ENCODE peak calls at places on chromosomes 2 and 18, in five cellular contexts. H is heart left ventricle, M is colonic mucosa, K is uterus, A is endothelial cell of umbilical vein. C is an unnamed sample. For H3K36me3, the result is how much of the 10 kb centered on the place peaks cover.

GRCh38 chr18:36405611-36406010 is 108.1 kb downstream of the FHOD3 start:
- DNase-seq in H (no peak), M (no peak), K (no peak), A (no peak), C (no peak)

GRCh38 chr2:28557389-28558119 is 61.7 kb downstream of the PLB1 start:
- DNase-seq in H (no peak), M (no peak), K (no peak), A (no peak), C (no peak)

GRCh38 chr2:105950521-105951389 is 206.0 kb downstream of the NCK2 start:
- DNase-seq in H (no peak), M (no peak), K (no peak), A (peak), C (no peak)

GRCh38 chr18:77145364-77145901 is 12.8 kb upstream of the MBP start:
- DNase-seq in H (no peak), M (no peak), K (no peak), A (no peak), C (no peak)

GRCh38 chr18:56240405-56240804 is 398.0 kb downstream of the TXNL1 start:
- DNase-seq in H (no peak), M (no peak), K (no peak), A (no peak), C (no peak)

GRCh38 chr2:181239400-181239799 is 217.8 kb upstream of the ITGA4 start:
- DNase-seq in H (no peak), M (no peak), K (no peak), A (no peak), C (no peak)

GRCh38 chr2:1750935-1751767 is 6.8 kb upstream of the PXDN start:
- DNase-seq in H (peak), M (peak), K (peak), A (peak), C (no peak)

GRCh38 chr2:112343827-112344585 is 68.6 kb downstream of the ZC3H6 start:
- DNase-seq in H (no peak), M (no peak), K (no peak), A (no peak), C (no peak)

GRCh38 chr2:218799990-218800389 is 18.0 kb downstream of the CYP27A1 start:
- DNase-seq in H (no peak), M (no peak), K (no peak), A (no peak), C (no peak)

GRCh38 chr2:46674451-46674850 is 195.1 kb downstream of the TMEM247 start:
- DNase-seq in H (no peak), M (no peak), K (no peak), A (no peak), C (no peak)

GRCh38 chr2:219530048-219530963 is 13.3 kb downstream of the CHPF start:
- DNase-seq in H (peak), M (peak), K (peak), A (peak), C (no peak)

GRCh38 chr2:990970-991369 is 40.3 kb downstream of the SNTG2 start:
- DNase-seq in H (no peak), M (no peak), K (no peak), A (no peak), C (no peak)

GRCh38 chr2:160472839-160473251 is 20.8 kb downstream of the RBMS1 start:
- DNase-seq in H (no peak), M (no peak), K (no peak), A (no peak), C (no peak)

GRCh38 chr2:26672818-26673393 is 19.6 kb upstream of the KCNK3 start:
- DNase-seq in H (no peak), M (no peak), K (no peak), A (no peak), C (no peak)

GRCh38 chr2:140988597-140988996 is 1142.2 kb downstream of the LRP1B start:
- DNase-seq in H (no peak), M (no peak), K (no peak), A (peak), C (no peak)

GRCh38 chr2:222052934-222053367 is 245.8 kb downstream of the PAX3 start:
- DNase-seq in H (no peak), M (peak), K (no peak), A (no peak), C (no peak)

GRCh38 chr2:42614838-42615237 is 46.4 kb downstream of the MTA3 start:
- DNase-seq in H (no peak), M (no peak), K (no peak), A (no peak), C (no peak)

GRCh38 chr2:212328129-212328528 is 210.5 kb downstream of the ERBB4 start:
- DNase-seq in H (no peak), M (peak), K (no peak), A (no peak), C (no peak)

GRCh38 chr2:70385966-70386595 is 84.2 kb upstream of the FAM136A start:
- DNase-seq in H (no peak), M (no peak), K (no peak), A (no peak), C (no peak)

GRCh38 chr2:232890896-232891601 is 21.0 kb downstream of the SNORC start:
- DNase-seq in H (no peak), M (no peak), K (no peak), A (peak), C (peak)

GRCh38 chr2:82139979-82140611 is 1835.5 kb upstream of the LRRTM1 start:
- DNase-seq in H (no peak), M (peak), K (no peak), A (no peak), C (peak)

GRCh38 chr2:239148495-239149200 is 252.2 kb downstream of the HDAC4 start:
- DNase-seq in H (no peak), M (no peak), K (no peak), A (no peak), C (no peak)

GRCh38 chr2:127580167-127581049 is 44.9 kb downstream of the MYO7B start:
- DNase-seq in H (no peak), M (no peak), K (no peak), A (no peak), C (no peak)

GRCh38 chr2:179207047-179207446 is 57.6 kb downstream of the SESTD1 start:
- DNase-seq in H (no peak), M (no peak), K (no peak), A (no peak), C (no peak)

DNA sequence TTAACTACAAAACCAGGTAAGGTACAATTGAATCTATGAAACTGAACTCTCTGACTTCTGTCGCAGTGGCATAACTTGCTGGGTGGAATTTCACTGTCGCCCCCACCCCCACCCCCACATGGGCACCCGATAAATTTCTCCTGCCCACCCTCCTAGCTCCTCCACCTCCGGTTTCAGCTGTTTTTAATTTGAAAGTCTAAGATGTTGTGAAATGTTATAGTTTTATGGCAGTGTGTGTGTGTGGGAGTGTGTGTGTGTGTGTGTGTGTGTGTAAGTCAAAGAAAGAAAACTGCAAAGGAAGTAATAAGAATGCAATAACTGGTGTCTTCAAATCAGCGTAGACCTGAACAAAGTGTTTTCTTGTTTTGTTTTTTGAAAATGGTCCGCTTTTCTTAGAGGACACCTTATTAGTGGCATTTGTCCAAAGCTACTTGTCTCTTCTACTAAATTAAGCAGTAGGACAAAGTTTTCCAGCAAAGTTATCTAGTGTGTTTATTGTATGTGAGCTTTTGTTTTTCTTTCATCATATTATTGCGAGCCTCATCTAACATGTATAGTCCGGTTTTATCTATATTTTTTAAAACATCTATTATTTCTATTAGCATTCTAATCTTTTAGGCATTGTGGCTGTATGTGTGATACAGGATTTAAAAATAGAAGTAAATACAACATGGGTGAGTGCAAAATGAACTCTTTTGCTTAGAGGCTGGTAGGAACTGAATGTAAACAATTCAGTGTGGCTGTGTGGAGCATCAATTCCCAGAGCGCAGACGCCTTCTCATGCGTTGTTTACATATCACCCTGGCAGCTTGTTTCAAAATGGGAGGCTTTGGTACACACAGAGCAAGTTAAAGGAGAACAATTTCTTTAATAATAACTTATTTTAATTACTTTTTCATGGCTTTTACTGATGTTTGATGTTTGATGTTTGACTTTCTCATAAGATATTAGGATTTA is 610 bp downstream of the DTNA start:
- DNase-seq in H (no peak), M (no peak), K (peak), A (no peak), C (no peak)
- H3K4me3 ChIP-seq in H (no peak), M (no peak), K (peak), A (no peak), C (peak)

GRCh38 chr2:37809931-37810570 is 115.0 kb upstream of the RMDN2 start:
- DNase-seq in H (no peak), M (no peak), K (no peak), A (peak), C (no peak)

GRCh38 chr2:37816036-37816435 is 109.1 kb upstream of the RMDN2 start:
- DNase-seq in H (no peak), M (no peak), K (no peak), A (no peak), C (no peak)

GRCh38 chr2:37809525-37809924 is 115.6 kb upstream of the RMDN2 start:
- DNase-seq in H (peak), M (no peak), K (peak), A (peak), C (no peak)

GRCh38 chr2:37812941-37813730 is 112.0 kb upstream of the RMDN2 start:
- DNase-seq in H (no peak), M (no peak), K (no peak), A (no peak), C (no peak)

GRCh38 chr2:37812414-37812813 is 112.7 kb upstream of the RMDN2 start:
- DNase-seq in H (no peak), M (no peak), K (no peak), A (no peak), C (no peak)
- TF ChIP-seq CTCF in H (peak), M (no peak), K (no peak), A (no peak), C (no peak)

GRCh38 chr2:117958186-117958585 is 55.7 kb downstream of the CCDC93 start:
- DNase-seq in H (no peak), M (peak), K (no peak), A (peak), C (peak)

GRCh38 chr2:117956036-117956791 is 57.7 kb downstream of the CCDC93 start:
- DNase-seq in H (no peak), M (no peak), K (no peak), A (no peak), C (no peak)

GRCh38 chr2:117960231-117960630 is 53.6 kb downstream of the CCDC93 start:
- DNase-seq in H (no peak), M (peak), K (no peak), A (peak), C (no peak)

GRCh38 chr2:117961201-117961600 is 52.7 kb downstream of the CCDC93 start:
- DNase-seq in H (no peak), M (no peak), K (no peak), A (peak), C (no peak)

DNA sequence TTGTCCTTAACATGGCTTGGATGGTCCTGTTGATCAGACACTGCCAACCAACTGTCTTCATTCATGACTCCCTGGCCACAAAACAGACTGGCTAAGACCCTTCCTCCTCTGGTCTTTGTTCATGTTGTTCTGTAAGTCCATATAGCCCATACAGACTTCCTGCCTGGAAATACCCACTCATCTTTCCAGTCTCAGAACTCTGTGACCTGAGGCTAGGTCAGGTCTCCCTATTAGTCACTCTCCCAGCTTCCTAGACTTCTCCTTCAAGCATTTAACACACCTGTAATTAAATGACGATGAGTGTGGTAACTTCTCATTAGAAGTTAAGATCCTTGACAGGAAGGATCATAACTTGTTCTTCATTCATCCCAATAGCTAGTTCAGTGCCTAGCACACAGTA is 56.3 kb downstream of the CCDC93 start:
- DNase-seq in H (no peak), M (no peak), K (no peak), A (peak), C (no peak)
- H3K36me3 ChIP-seq in H (half or more), M (under half), K (under half), A (under half), C (under half)

GRCh38 chr18:44682871-44683221 is 2.2 kb downstream of the SETBP1 start:
- DNase-seq in H (no peak), M (no peak), K (peak), A (no peak), C (no peak)

GRCh38 chr18:44682181-44682870 is 1.6 kb downstream of the SETBP1 start:
- DNase-seq in H (peak), M (peak), K (peak), A (no peak), C (no peak)

GRCh38 chr18:44681039-44681595 is 429 bp downstream of the SETBP1 start:
- DNase-seq in H (no peak), M (no peak), K (peak), A (no peak), C (no peak)

GRCh38 chr18:44680271-44681038 is at the start of gene SETBP1:
- DNase-seq in H (peak), M (peak), K (peak), A (peak), C (no peak)

DNA sequence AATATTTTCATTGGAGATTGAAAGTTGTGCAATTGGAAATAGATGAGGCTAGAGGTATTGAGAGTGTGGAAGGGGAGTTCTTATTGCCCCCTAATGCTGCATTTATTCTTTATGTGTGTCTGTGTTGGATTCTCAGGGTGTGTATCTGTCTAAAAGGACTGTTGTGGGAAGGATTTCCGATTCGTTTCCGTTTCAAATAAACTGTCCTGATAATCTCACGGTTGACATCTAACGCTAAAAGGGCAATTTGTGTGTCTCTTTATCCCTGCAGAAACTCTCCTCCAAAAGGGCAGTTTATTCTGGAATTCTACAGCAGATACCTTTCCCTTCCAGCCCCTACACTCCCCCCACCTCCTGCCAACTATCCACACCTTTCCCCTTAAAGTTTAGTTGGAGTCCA is 923 bp downstream of the SETBP1 start:
- DNase-seq in H (no peak), M (no peak), K (no peak), A (peak), C (no peak)
- H3K4me3 ChIP-seq in H (no peak), M (peak), K (peak), A (no peak), C (peak)

GRCh38 chr2:166384774-166385173 is 9.0 kb upstream of the SCN9A start:
- DNase-seq in H (no peak), M (no peak), K (no peak), A (peak), C (no peak)
- TF ChIP-seq CTCF in H (peak), M (peak), K (peak), A (peak), C (peak)

DNA sequence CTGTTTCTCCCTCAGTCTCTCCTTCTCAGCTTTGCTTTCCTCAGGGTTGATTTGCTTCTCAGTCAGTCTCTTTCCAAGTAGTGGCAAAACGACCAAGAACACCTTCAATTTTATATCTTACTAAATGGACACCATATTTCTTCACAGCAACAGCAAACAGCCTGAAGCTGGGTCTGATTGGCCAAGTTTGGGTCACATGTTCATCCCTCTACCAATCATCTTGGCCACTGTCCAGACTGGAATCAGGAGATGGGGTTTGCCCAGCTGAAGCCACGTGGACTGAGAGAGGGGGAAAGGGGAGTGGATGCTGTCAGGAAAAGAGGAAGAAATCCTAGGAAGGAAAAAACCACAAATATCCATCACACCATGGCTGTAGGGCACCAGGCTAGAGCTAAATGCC is 42.0 kb upstream of the ACMSD start:
- DNase-seq in H (no peak), M (no peak), K (no peak), A (no peak), C (no peak)
- H3K36me3 ChIP-seq in H (under half), M (under half), K (under half), A (under half), C (under half)

DNA sequence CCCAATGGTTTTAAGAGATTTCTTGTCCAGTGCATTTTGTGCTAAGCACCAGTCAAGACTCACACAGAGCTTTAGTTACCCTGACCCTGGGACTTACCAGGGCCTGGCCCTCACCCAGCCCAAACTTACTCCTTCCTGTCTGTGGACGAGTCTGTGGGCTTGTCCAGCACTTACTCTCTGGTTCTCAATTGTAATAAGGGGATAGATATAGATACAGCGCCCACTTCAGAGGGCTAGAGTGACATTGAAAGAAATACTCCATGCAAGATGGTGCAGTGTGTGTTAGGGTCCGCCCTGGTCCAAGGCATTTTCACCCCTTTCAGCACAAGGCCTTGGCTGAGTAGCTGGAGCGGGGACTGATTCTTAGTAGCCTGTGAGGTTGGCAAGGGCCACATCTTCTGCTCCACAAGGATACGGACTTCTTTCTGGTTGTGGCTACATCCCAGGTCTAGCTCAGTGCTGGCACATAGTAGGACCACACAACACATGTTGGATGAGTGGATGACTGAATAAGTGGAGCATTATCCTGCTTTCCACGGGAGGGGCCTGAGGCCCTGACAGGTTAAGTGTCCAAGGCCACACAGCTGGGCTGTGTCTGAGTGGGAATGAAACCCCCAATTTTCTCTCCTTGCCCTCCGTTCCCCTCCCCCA is 3.8 kb upstream of the ARID5A start:
- DNase-seq in H (no peak), M (no peak), K (no peak), A (no peak), C (no peak)
- H3K4me3 ChIP-seq in H (no peak), M (no peak), K (no peak), A (no peak), C (no peak)

DNA sequence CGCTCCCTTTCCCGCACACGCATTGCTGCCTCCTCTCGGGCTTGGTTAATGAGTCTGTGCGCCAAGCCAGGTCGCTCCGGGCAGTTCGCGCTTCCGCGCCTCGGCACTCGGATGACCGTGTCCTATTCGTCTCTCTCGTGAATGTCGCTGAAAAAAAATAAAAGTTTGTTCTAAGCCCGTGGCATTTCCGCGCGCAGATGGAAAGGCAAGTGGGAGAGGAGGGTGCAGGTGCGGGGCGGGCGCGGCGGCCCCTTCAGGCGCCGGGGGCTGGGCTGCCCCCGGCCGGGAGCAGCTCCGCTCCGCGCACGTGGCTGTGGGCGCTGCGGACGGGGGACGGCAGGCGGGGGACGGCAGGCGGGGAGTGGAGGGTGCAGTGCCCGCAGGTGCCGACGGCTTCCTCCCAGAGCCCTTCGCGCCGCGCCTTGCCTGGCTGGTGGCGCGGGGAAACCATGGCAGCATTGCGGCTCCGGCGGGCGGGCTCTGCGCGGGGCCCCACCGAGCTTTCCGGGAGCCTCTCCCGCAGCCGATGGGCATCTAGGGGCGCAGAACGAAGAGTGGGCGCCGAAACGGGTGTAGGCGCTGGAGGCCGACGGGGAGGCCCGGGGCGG is 159.6 kb upstream of the SIX2 start:
- DNase-seq in H (no peak), M (no peak), K (no peak), A (peak), C (no peak)
- TF ChIP-seq CTCF in H (no peak), M (no peak), K (no peak), A (no peak), C (no peak)

GRCh38 chr18:79461627-79462026 is 65.9 kb downstream of the NFATC1 start:
- DNase-seq in H (no peak), M (no peak), K (no peak), A (no peak), C (no peak)
- H3K36me3 ChIP-seq in H (under half), M (under half), K (under half), A (under half), C (under half)

C was measured in kidney epithelial cell.